ENCODE peak calls at places on chromosome 18, in eight cellular contexts. X is HepG2, J is stomach, R is sigmoid colon, D is GM12878, U is A549, I is ovary, C is transverse colon. K is an unnamed sample.

GRCh38 chr18:8800445-8800844 is 95.1 kb downstream of the MTCL1 start:
- DNase-seq in D (no peak), C (no peak), R (no peak), X (no peak), I (no peak), J (no peak), U (peak), K (no peak)

GRCh38 chr18:7366597-7366996 is 135.7 kb downstream of the LRRC30 start:
- DNase-seq in R (no peak), J (no peak), C (no peak), X (no peak), D (no peak), U (no peak), I (no peak), K (no peak)

GRCh38 chr18:63843008-63843407 is 44.5 kb upstream of the SERPINB2 start:
- DNase-seq in R (no peak), U (no peak), I (no peak), D (no peak), J (no peak), X (no peak), C (no peak), K (no peak)

GRCh38 chr18:79418642-79419041 is 22.9 kb downstream of the NFATC1 start:
- DNase-seq in U (no peak), I (no peak), J (no peak), D (no peak), C (no peak), X (no peak), R (no peak), K (no peak)

GRCh38 chr18:45565280-45565970 is 49.9 kb upstream of the SLC14A2 start:
- DNase-seq in U (no peak), I (no peak), X (no peak), R (no peak), J (no peak), C (no peak), D (no peak), K (no peak)

GRCh38 chr18:6747646-6748045 is 18.1 kb downstream of the ARHGAP28 start:
- DNase-seq in X (no peak), R (no peak), D (no peak), I (no peak), J (no peak), C (no peak), U (no peak), K (no peak)

GRCh38 chr18:13622751-13623150 is 103.6 kb downstream of the FAM210A start:
- DNase-seq in C (no peak), J (no peak), R (no peak), U (no peak), D (no peak), X (no peak), I (no peak), K (no peak)

GRCh38 chr18:12041561-12041960 is 52.1 kb upstream of the ANKRD62 start:
- DNase-seq in I (no peak), D (no peak), U (no peak), X (no peak), J (no peak), C (no peak), R (no peak), K (no peak)

GRCh38 chr18:79609021-79609461 is 70.6 kb upstream of the CTDP1 start:
- DNase-seq in C (no peak), I (peak), X (no peak), J (no peak), D (no peak), R (peak), U (no peak), K (no peak)

GRCh38 chr18:65057439-65058083 is 693.3 kb upstream of the CDH7 start:
- DNase-seq in C (no peak), R (no peak), I (no peak), J (no peak), X (no peak), D (no peak), U (no peak), K (no peak)

GRCh38 chr18:25898965-25899364 is 191.4 kb downstream of the SS18 start:
- DNase-seq in J (no peak), R (no peak), X (no peak), D (no peak), C (no peak), U (no peak), I (no peak), K (no peak)

GRCh38 chr18:79496978-79497637 is 101.4 kb downstream of the NFATC1 start:
- DNase-seq in U (no peak), D (no peak), X (no peak), R (peak), J (no peak), C (peak), I (peak), K (peak)

GRCh38 chr18:30160124-30160523 is 882.4 kb downstream of the DSC3 start:
- DNase-seq in J (no peak), U (no peak), X (no peak), I (no peak), C (no peak), D (no peak), R (no peak), K (no peak)

GRCh38 chr18:44458777-44459176 is 221.9 kb upstream of the SETBP1 start:
- DNase-seq in U (no peak), C (no peak), I (no peak), R (no peak), X (no peak), D (no peak), J (no peak), K (no peak)

GRCh38 chr18:2971741-2972552 is 41.0 kb downstream of the LPIN2 start:
- DNase-seq in C (peak), R (peak), D (peak), J (peak), X (no peak), I (no peak), U (no peak), K (peak)

GRCh38 chr18:46373787-46374186 is 269.6 kb downstream of the HAUS1 start:
- DNase-seq in X (no peak), D (no peak), R (no peak), J (no peak), U (no peak), I (no peak), C (no peak), K (no peak)

GRCh38 chr18:35936951-35937350 is 35.5 kb upstream of the RMP24 start:
- DNase-seq in C (no peak), D (no peak), R (no peak), I (no peak), X (no peak), U (no peak), J (no peak), K (no peak)

GRCh38 chr18:47801817-47802216 is 128.6 kb downstream of the SMAD2 start:
- DNase-seq in X (no peak), C (no peak), R (no peak), D (no peak), U (no peak), J (no peak), I (no peak), K (no peak)

GRCh38 chr18:24187689-24188088 is 48.8 kb downstream of the CABYR start:
- DNase-seq in J (no peak), X (no peak), D (no peak), R (no peak), I (no peak), C (no peak), U (no peak), K (no peak)

GRCh38 chr18:48915621-48916425 is 34.9 kb downstream of the SMAD7 start:
- DNase-seq in U (no peak), D (no peak), C (no peak), J (no peak), R (peak), I (no peak), X (no peak), K (no peak)

GRCh38 chr18:27887711-27888495 is 289.0 kb downstream of the CDH2 start:
- DNase-seq in I (no peak), C (no peak), J (no peak), X (no peak), R (no peak), U (no peak), D (no peak), K (no peak)

GRCh38 chr18:52409732-52410131 is 69.7 kb downstream of the DCC start:
- DNase-seq in X (peak), I (no peak), C (peak), U (peak), J (no peak), R (no peak), D (peak), K (no peak)

GRCh38 chr18:45617284-45617683 is 2.0 kb downstream of the SLC14A2 start:
- DNase-seq in U (peak), C (peak), I (peak), R (peak), X (no peak), D (no peak), J (peak), K (peak)

GRCh38 chr18:63237911-63238710 is 81.5 kb downstream of the BCL2 start:
- DNase-seq in U (peak), D (no peak), R (no peak), I (no peak), J (no peak), X (peak), C (peak), K (no peak)

GRCh38 chr18:2466978-2467377 is 104.3 kb downstream of the METTL4 start:
- DNase-seq in X (no peak), J (no peak), U (no peak), D (no peak), R (no peak), C (no peak), I (no peak), K (no peak)

GRCh38 chr18:55338955-55339662 is 248.9 kb downstream of the TCF4 start:
- DNase-seq in D (no peak), J (no peak), R (no peak), U (no peak), I (no peak), C (no peak), X (no peak), K (no peak)

GRCh38 chr18:11902522-11903292 is 5.4 kb downstream of the MPPE1 start:
- DNase-seq in J (no peak), U (no peak), I (no peak), R (no peak), C (no peak), D (no peak), X (no peak), K (no peak)

GRCh38 chr18:10965104-10965503 is 184.3 kb downstream of the PIEZO2 start:
- DNase-seq in X (no peak), U (no peak), R (no peak), C (no peak), I (no peak), J (no peak), D (no peak), K (no peak)

GRCh38 chr18:42614619-42615293 is 500.7 kb downstream of the RIT2 start:
- DNase-seq in X (no peak), C (no peak), U (no peak), J (no peak), R (no peak), D (no peak), I (no peak), K (peak)

GRCh38 chr18:39751926-39752325 is 2186.3 kb upstream of the CELF4 start:
- DNase-seq in C (no peak), R (no peak), I (no peak), D (no peak), X (no peak), J (no peak), U (no peak), K (no peak)

GRCh38 chr18:67266246-67266570 is 250.3 kb downstream of the DSEL start:
- DNase-seq in U (no peak), X (no peak), D (no peak), J (no peak), C (no peak), I (no peak), R (no peak), K (no peak)

GRCh38 chr18:79459946-79460345 is 64.2 kb downstream of the NFATC1 start:
- DNase-seq in D (no peak), I (no peak), J (no peak), C (no peak), R (no peak), U (no peak), X (no peak), K (no peak)

GRCh38 chr18:27843783-27844415 is 333.0 kb downstream of the CDH2 start:
- DNase-seq in X (no peak), I (no peak), D (no peak), U (no peak), R (no peak), J (no peak), C (no peak), K (no peak)

GRCh38 chr18:55577812-55578539 is 10.0 kb downstream of the TCF4 start:
- DNase-seq in I (no peak), C (no peak), D (no peak), J (no peak), X (no peak), R (no peak), U (no peak), K (no peak)

GRCh38 chr18:31563778-31564177 is 27.9 kb upstream of the TTR start:
- DNase-seq in R (no peak), U (no peak), D (no peak), C (no peak), I (no peak), J (no peak), X (no peak), K (no peak)

GRCh38 chr18:25843791-25844190 is 246.6 kb downstream of the SS18 start:
- DNase-seq in J (no peak), R (no peak), U (no peak), C (no peak), I (no peak), X (no peak), D (no peak), K (no peak)

DNA sequence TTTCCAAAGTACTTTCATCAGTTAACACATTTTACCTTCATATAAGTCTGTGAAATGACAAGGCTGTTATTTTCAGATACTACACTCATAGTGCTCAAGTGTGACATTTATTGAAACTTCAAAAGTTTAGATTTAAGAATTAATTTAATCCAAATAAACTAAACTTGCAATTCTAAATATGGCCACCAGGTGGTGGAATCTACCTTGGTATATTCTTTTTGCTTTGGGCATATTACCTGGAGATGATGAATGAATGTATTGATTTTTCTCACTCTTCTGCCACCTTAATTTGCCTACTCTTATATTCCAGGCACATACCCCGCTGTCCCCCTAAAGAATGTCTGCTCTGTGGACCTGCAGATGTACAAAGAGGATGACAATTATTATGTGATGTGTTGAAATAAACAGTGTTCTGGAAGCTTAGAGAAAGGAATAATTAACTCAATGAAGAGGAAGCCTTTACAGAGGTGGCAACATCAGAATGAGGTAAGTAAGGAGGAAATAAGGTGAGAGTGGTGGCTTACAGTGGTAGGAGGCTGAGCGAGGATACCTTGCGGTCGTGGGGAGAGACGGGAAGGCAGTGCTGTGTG is 179.7 kb downstream of the CELF4 start:
- DNase-seq in X (peak), C (no peak), R (no peak), U (no peak), J (no peak), I (no peak), D (no peak), K (no peak)
- TF ChIP-seq EP300 in X (no peak), C (no peak), R (no peak), U (no peak), J (no peak), I (no peak), D (no peak), K (no peak)

DNA sequence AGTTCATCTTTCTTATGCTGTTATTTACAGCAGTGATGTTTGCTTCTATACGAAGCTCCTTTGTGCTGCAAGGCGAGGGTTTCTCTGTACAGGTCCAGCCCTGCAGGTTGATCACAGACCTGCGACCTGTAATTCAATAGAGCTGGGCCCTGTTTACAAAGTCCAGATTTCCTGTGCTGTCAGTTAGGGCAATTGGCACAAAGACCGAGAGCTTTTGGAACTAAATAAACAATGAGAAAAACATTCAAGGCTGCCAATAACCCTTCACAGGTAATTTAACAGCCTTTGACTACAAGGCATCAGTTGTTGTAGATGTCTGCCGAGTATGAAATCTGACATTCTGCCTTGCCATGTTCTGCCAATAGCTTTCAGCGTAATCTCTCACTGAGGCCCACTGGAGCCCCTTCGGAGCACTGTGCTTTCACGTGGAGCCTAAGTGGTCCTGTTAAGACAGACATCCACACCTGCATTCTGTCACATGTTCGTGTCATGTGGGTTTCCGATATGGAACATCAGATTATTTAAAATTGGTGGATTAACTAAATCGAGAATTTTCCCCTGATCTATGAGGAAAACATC is 232.5 kb downstream of the PTGR3 start:
- DNase-seq in R (no peak), U (no peak), D (no peak), C (no peak), X (peak), I (no peak), J (no peak), K (no peak)
- TF ChIP-seq EP300 in R (no peak), U (no peak), D (no peak), C (no peak), X (no peak), I (no peak), J (no peak), K (no peak)

GRCh38 chr18:58668211-58668610 is 3.1 kb upstream of the MALT1 start:
- DNase-seq in X (no peak), U (no peak), C (no peak), J (no peak), I (no peak), R (no peak), D (no peak), K (no peak)

GRCh38 chr18:58669731-58670379 is 1.4 kb upstream of the MALT1 start:
- DNase-seq in D (peak), C (no peak), X (peak), J (no peak), R (no peak), I (no peak), U (peak), K (no peak)

GRCh38 chr18:58662118-58662517 is 9.1 kb upstream of the MALT1 start:
- DNase-seq in D (peak), J (no peak), R (no peak), U (no peak), X (no peak), I (no peak), C (no peak), K (no peak)

GRCh38 chr18:58668897-58669296 is 2.4 kb upstream of the MALT1 start:
- DNase-seq in C (no peak), I (no peak), U (no peak), R (no peak), X (peak), J (no peak), D (no peak), K (no peak)

GRCh38 chr18:58666176-58666575 is 5.1 kb upstream of the MALT1 start:
- DNase-seq in I (no peak), R (no peak), J (no peak), D (no peak), C (no peak), U (no peak), X (no peak), K (no peak)
- TF ChIP-seq EP300 in I (no peak), R (no peak), J (no peak), D (no peak), C (no peak), U (no peak), X (no peak), K (no peak)

GRCh38 chr18:59484796-59485328 is 125.8 kb upstream of the LMAN1 start:
- DNase-seq in I (no peak), J (no peak), X (no peak), R (no peak), C (no peak), U (no peak), D (no peak), K (peak)
- TF ChIP-seq EP300 in I (no peak), J (no peak), X (no peak), R (no peak), C (no peak), U (no peak), D (no peak), K (no peak)

GRCh38 chr18:57210101-57210661 is 63.3 kb downstream of the BOD1L2 start:
- DNase-seq in X (peak), I (no peak), C (peak), R (no peak), U (peak), J (peak), D (no peak), K (peak)
- TF ChIP-seq EP300 in X (no peak), I (no peak), C (no peak), R (no peak), U (no peak), J (no peak), D (no peak), K (no peak)

DNA sequence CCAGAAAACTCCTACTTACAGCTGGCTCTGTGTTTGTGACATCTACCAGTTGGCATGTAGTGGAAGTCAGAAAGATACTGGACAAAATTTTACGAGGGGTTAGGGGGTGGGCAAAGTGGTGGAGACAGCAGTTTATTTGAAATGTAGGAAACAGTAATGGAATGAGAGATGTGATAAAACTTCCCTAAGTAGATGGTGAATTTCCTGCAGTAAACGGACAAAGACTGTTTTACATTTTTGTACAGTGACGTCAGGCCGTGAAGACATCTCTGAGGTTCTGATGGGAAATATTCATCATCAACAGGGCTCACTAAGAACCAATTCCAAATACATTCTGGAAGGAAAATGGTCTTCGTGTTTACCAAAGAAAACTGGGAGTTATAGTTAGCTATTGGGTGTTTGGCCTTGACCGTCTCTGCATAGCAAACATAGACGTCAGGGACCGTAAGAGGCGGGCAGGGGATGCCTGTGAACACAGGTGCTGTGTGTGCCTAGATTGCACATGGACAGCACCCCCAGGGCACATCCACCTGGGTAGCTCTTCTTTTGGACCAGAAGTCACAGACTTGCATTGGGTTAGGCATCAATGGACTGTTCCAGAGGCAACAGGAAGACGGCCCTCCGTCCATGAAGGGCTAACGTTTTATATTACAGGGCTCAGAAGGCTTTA is 131.5 kb downstream of the ZNF516 start:
- DNase-seq in R (no peak), J (no peak), U (no peak), I (peak), C (no peak), X (peak), D (no peak), K (no peak)
- TF ChIP-seq EP300 in R (no peak), J (no peak), U (no peak), I (no peak), C (no peak), X (no peak), D (no peak), K (no peak)

GRCh38 chr18:75896865-75897264 is 469.4 kb upstream of the SMIM21 start:
- DNase-seq in C (no peak), R (no peak), D (no peak), U (peak), X (peak), J (no peak), I (no peak), K (no peak)
- TF ChIP-seq EP300 in C (no peak), R (no peak), D (no peak), U (no peak), X (no peak), J (no peak), I (no peak), K (no peak)